ENCODE peak calls at places on chromosomes 7 and 10, in ten cellular contexts. One of them, this sample, is unnamed.

GRCh38 chr7:23915196-23915595 is 205.2 kb downstream of the STK31 start:
- DNase-seq in GM12878: no peak
- DNase-seq in CD8-positive, alpha-beta memory T cell: no peak
- DNase-seq in lung: no peak
- DNase-seq in HCT116: no peak
- DNase-seq in psoas muscle: no peak
- DNase-seq in heart left ventricle: no peak
- DNase-seq in neural progenitor cell: no peak
- DNase-seq in prostate gland: no peak
- DNase-seq in breast epithelium: no peak
- DNase-seq in this sample: no peak

GRCh38 chr7:103150192-103150591 is 1.3 kb upstream of the NAPEPLD start:
- DNase-seq in prostate gland: no peak
- DNase-seq in neural progenitor cell: no peak
- DNase-seq in heart left ventricle: no peak
- DNase-seq in GM12878: no peak
- DNase-seq in lung: peak; percentile 54
- DNase-seq in psoas muscle: no peak
- DNase-seq in HCT116: no peak
- DNase-seq in CD8-positive, alpha-beta memory T cell: no peak
- DNase-seq in breast epithelium: no peak
- DNase-seq in this sample: no peak

GRCh38 chr10:45160266-45160665 is 155.1 kb downstream of the OR13A1 start:
- DNase-seq in neural progenitor cell: no peak
- DNase-seq in CD8-positive, alpha-beta memory T cell: no peak
- DNase-seq in breast epithelium: no peak
- DNase-seq in heart left ventricle: no peak
- DNase-seq in GM12878: no peak
- DNase-seq in lung: no peak
- DNase-seq in psoas muscle: no peak
- DNase-seq in prostate gland: no peak
- DNase-seq in HCT116: no peak
- DNase-seq in this sample: no peak

GRCh38 chr10:110600487-110601101 is 33.1 kb downstream of the SMC3 start:
- DNase-seq in psoas muscle: no peak
- DNase-seq in neural progenitor cell: peak; percentile 65
- DNase-seq in HCT116: peak; percentile 87
- DNase-seq in GM12878: no peak
- DNase-seq in prostate gland: no peak
- DNase-seq in lung: no peak
- DNase-seq in breast epithelium: no peak
- DNase-seq in heart left ventricle: no peak
- DNase-seq in CD8-positive, alpha-beta memory T cell: no peak
- DNase-seq in this sample: no peak

GRCh38 chr7:29588900-29589696 is 25.5 kb downstream of the PRR15 start:
- DNase-seq in prostate gland: no peak
- DNase-seq in heart left ventricle: no peak
- DNase-seq in psoas muscle: no peak
- DNase-seq in lung: no peak
- DNase-seq in breast epithelium: no peak
- DNase-seq in CD8-positive, alpha-beta memory T cell: no peak
- DNase-seq in HCT116: peak; percentile 56
- DNase-seq in GM12878: peak; percentile 4
- DNase-seq in neural progenitor cell: peak; percentile 84
- DNase-seq in this sample: no peak

GRCh38 chr10:29067161-29067560 is 221.7 kb upstream of the LYZL1 start:
- DNase-seq in breast epithelium: no peak
- DNase-seq in HCT116: no peak
- DNase-seq in neural progenitor cell: no peak
- DNase-seq in prostate gland: no peak
- DNase-seq in CD8-positive, alpha-beta memory T cell: no peak
- DNase-seq in lung: no peak
- DNase-seq in psoas muscle: no peak
- DNase-seq in heart left ventricle: no peak
- DNase-seq in GM12878: no peak
- DNase-seq in this sample: no peak

GRCh38 chr10:111650088-111650487 is 533.5 kb downstream of the GPAM start:
- DNase-seq in neural progenitor cell: no peak
- DNase-seq in heart left ventricle: no peak
- DNase-seq in breast epithelium: no peak
- DNase-seq in HCT116: no peak
- DNase-seq in lung: no peak
- DNase-seq in prostate gland: no peak
- DNase-seq in CD8-positive, alpha-beta memory T cell: no peak
- DNase-seq in psoas muscle: no peak
- DNase-seq in GM12878: no peak
- DNase-seq in this sample: no peak

GRCh38 chr7:137933270-137934017 is 68.4 kb downstream of the CREB3L2 start:
- DNase-seq in breast epithelium: peak; percentile 48
- DNase-seq in prostate gland: no peak
- DNase-seq in psoas muscle: peak; percentile 66
- DNase-seq in HCT116: no peak
- DNase-seq in neural progenitor cell: no peak
- DNase-seq in GM12878: no peak
- DNase-seq in lung: no peak
- DNase-seq in CD8-positive, alpha-beta memory T cell: no peak
- DNase-seq in heart left ventricle: peak; percentile 50
- DNase-seq in this sample: no peak

GRCh38 chr7:41886257-41886905 is 183.5 kb upstream of the INHBA start:
- DNase-seq in CD8-positive, alpha-beta memory T cell: no peak
- DNase-seq in psoas muscle: peak; percentile 70
- DNase-seq in breast epithelium: peak; percentile 24
- DNase-seq in lung: no peak
- DNase-seq in HCT116: no peak
- DNase-seq in prostate gland: no peak
- DNase-seq in GM12878: no peak
- DNase-seq in heart left ventricle: peak; percentile 48
- DNase-seq in neural progenitor cell: no peak
- DNase-seq in this sample: no peak

GRCh38 chr7:27277628-27278027 is 35.0 kb downstream of the EVX1 start:
- DNase-seq in HCT116: peak; percentile 29
- DNase-seq in psoas muscle: no peak
- DNase-seq in heart left ventricle: no peak
- DNase-seq in lung: no peak
- DNase-seq in breast epithelium: no peak
- DNase-seq in CD8-positive, alpha-beta memory T cell: no peak
- DNase-seq in neural progenitor cell: no peak
- DNase-seq in GM12878: no peak
- DNase-seq in prostate gland: no peak
- DNase-seq in this sample: no peak

GRCh38 chr10:124290095-124290795 is 128.5 kb downstream of the OAT start:
- DNase-seq in CD8-positive, alpha-beta memory T cell: no peak
- DNase-seq in HCT116: no peak
- DNase-seq in neural progenitor cell: no peak
- DNase-seq in prostate gland: no peak
- DNase-seq in lung: no peak
- DNase-seq in GM12878: peak; percentile 80
- DNase-seq in breast epithelium: no peak
- DNase-seq in heart left ventricle: no peak
- DNase-seq in psoas muscle: peak; percentile 41
- DNase-seq in this sample: no peak

GRCh38 chr10:14562197-14562596 is 212.5 kb downstream of the FAM107B start:
- DNase-seq in lung: no peak
- DNase-seq in neural progenitor cell: no peak
- DNase-seq in HCT116: no peak
- DNase-seq in CD8-positive, alpha-beta memory T cell: no peak
- DNase-seq in heart left ventricle: no peak
- DNase-seq in psoas muscle: no peak
- DNase-seq in breast epithelium: no peak
- DNase-seq in GM12878: no peak
- DNase-seq in prostate gland: no peak
- DNase-seq in this sample: no peak

GRCh38 chr10:14563359-14563758 is 211.3 kb downstream of the FAM107B start:
- DNase-seq in HCT116: no peak
- DNase-seq in psoas muscle: no peak
- DNase-seq in lung: no peak
- DNase-seq in GM12878: no peak
- DNase-seq in neural progenitor cell: no peak
- DNase-seq in heart left ventricle: no peak
- DNase-seq in breast epithelium: no peak
- DNase-seq in CD8-positive, alpha-beta memory T cell: no peak
- DNase-seq in prostate gland: no peak
- DNase-seq in this sample: no peak

GRCh38 chr10:14565199-14565598 is 209.5 kb downstream of the FAM107B start:
- DNase-seq in prostate gland: no peak
- DNase-seq in GM12878: no peak
- DNase-seq in psoas muscle: peak; percentile 76
- DNase-seq in neural progenitor cell: no peak
- DNase-seq in breast epithelium: no peak
- DNase-seq in lung: no peak
- DNase-seq in HCT116: no peak
- DNase-seq in CD8-positive, alpha-beta memory T cell: no peak
- DNase-seq in heart left ventricle: no peak
- DNase-seq in this sample: no peak

GRCh38 chr10:14562615-14563214 is 212.0 kb downstream of the FAM107B start:
- DNase-seq in breast epithelium: no peak
- DNase-seq in psoas muscle: no peak
- DNase-seq in CD8-positive, alpha-beta memory T cell: no peak
- DNase-seq in HCT116: no peak
- DNase-seq in neural progenitor cell: no peak
- DNase-seq in GM12878: no peak
- DNase-seq in heart left ventricle: no peak
- DNase-seq in lung: no peak
- DNase-seq in prostate gland: no peak
- DNase-seq in this sample: no peak

GRCh38 chr10:14564268-14564744 is 210.4 kb downstream of the FAM107B start:
- DNase-seq in neural progenitor cell: no peak
- DNase-seq in breast epithelium: no peak
- DNase-seq in CD8-positive, alpha-beta memory T cell: no peak
- DNase-seq in lung: no peak
- DNase-seq in prostate gland: no peak
- DNase-seq in HCT116: no peak
- DNase-seq in psoas muscle: no peak
- DNase-seq in heart left ventricle: no peak
- DNase-seq in GM12878: no peak
- DNase-seq in this sample: no peak
- H3K4me1 ChIP-seq in neural progenitor cell: no peaks in the 10 kb centered on the region
- H3K4me1 ChIP-seq in breast epithelium: no peaks in the 10 kb centered on the region
- H3K4me1 ChIP-seq in CD8-positive, alpha-beta memory T cell: peaks cover 89% of the 10 kb centered on the region
- H3K4me1 ChIP-seq in lung: no peaks in the 10 kb centered on the region
- H3K4me1 ChIP-seq in prostate gland: no peaks in the 10 kb centered on the region
- H3K4me1 ChIP-seq in HCT116: peaks cover 7% of the 10 kb centered on the region
- H3K4me1 ChIP-seq in psoas muscle: no peaks in the 10 kb centered on the region
- H3K4me1 ChIP-seq in heart left ventricle: peaks cover 3% of the 10 kb centered on the region
- H3K4me1 ChIP-seq in GM12878: peaks cover 26% of the 10 kb centered on the region
- H3K4me1 ChIP-seq in this sample: peaks cover 87% of the 10 kb centered on the region

DNA sequence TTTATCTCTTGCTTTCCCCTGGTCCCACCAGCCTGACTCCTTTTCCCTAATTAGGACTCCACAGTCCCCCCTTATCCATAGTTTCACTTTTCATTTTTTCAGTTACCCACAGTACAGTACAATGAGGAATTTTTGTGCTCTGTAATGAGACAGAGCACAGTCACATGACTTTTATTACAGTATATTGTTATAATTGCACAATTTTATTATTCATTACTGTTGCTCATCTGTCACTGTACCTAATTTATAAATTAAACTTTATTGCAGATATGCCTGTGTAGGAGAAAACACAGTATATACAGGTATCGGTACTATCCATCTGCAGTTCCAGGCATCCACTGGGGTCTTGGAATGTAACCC is 125.4 kb downstream of the KCNMA1 start:
- DNase-seq in GM12878: no peak
- DNase-seq in psoas muscle: no peak
- DNase-seq in HCT116: no peak
- DNase-seq in CD8-positive, alpha-beta memory T cell: no peak
- DNase-seq in lung: no peak
- DNase-seq in neural progenitor cell: no peak
- DNase-seq in breast epithelium: no peak
- DNase-seq in prostate gland: no peak
- DNase-seq in heart left ventricle: no peak
- DNase-seq in this sample: no peak
- H3K27ac ChIP-seq in GM12878: no peak overlapping the region
- H3K27ac ChIP-seq in psoas muscle: peak overlapping the region; percentile 36
- H3K27ac ChIP-seq in HCT116: no peak overlapping the region
- H3K27ac ChIP-seq in CD8-positive, alpha-beta memory T cell: no peak overlapping the region
- H3K27ac ChIP-seq in lung: no peak overlapping the region
- H3K27ac ChIP-seq in neural progenitor cell: no peak overlapping the region
- H3K27ac ChIP-seq in breast epithelium: no peak overlapping the region
- H3K27ac ChIP-seq in prostate gland: no peak overlapping the region
- H3K27ac ChIP-seq in heart left ventricle: no peak overlapping the region
- H3K27ac ChIP-seq in this sample: no peak overlapping the region

GRCh38 chr10:130516141-130516540 is 379.9 kb downstream of the GLRX3 start:
- DNase-seq in CD8-positive, alpha-beta memory T cell: no peak
- DNase-seq in neural progenitor cell: no peak
- DNase-seq in prostate gland: no peak
- DNase-seq in breast epithelium: no peak
- DNase-seq in heart left ventricle: no peak
- DNase-seq in lung: no peak
- DNase-seq in GM12878: no peak
- DNase-seq in HCT116: no peak
- DNase-seq in psoas muscle: no peak
- DNase-seq in this sample: no peak

GRCh38 chr10:130512936-130513335 is 376.7 kb downstream of the GLRX3 start:
- DNase-seq in prostate gland: no peak
- DNase-seq in neural progenitor cell: no peak
- DNase-seq in breast epithelium: no peak
- DNase-seq in CD8-positive, alpha-beta memory T cell: no peak
- DNase-seq in HCT116: no peak
- DNase-seq in psoas muscle: no peak
- DNase-seq in GM12878: no peak
- DNase-seq in lung: peak; percentile 22
- DNase-seq in heart left ventricle: no peak
- DNase-seq in this sample: no peak

GRCh38 chr10:130515670-130516069 is 379.5 kb downstream of the GLRX3 start:
- DNase-seq in CD8-positive, alpha-beta memory T cell: no peak
- DNase-seq in breast epithelium: no peak
- DNase-seq in prostate gland: no peak
- DNase-seq in HCT116: no peak
- DNase-seq in psoas muscle: no peak
- DNase-seq in GM12878: no peak
- DNase-seq in heart left ventricle: no peak
- DNase-seq in neural progenitor cell: no peak
- DNase-seq in lung: no peak
- DNase-seq in this sample: no peak

GRCh38 chr10:130511801-130512200 is 375.6 kb downstream of the GLRX3 start:
- DNase-seq in lung: no peak
- DNase-seq in psoas muscle: no peak
- DNase-seq in breast epithelium: no peak
- DNase-seq in neural progenitor cell: no peak
- DNase-seq in CD8-positive, alpha-beta memory T cell: no peak
- DNase-seq in heart left ventricle: no peak
- DNase-seq in GM12878: no peak
- DNase-seq in HCT116: no peak
- DNase-seq in prostate gland: no peak
- DNase-seq in this sample: no peak

GRCh38 chr10:130513686-130514476 is 377.7 kb downstream of the GLRX3 start:
- DNase-seq in lung: peak; percentile 24
- DNase-seq in HCT116: no peak
- DNase-seq in GM12878: no peak
- DNase-seq in CD8-positive, alpha-beta memory T cell: no peak
- DNase-seq in psoas muscle: no peak
- DNase-seq in prostate gland: no peak
- DNase-seq in heart left ventricle: no peak
- DNase-seq in breast epithelium: no peak
- DNase-seq in neural progenitor cell: no peak
- DNase-seq in this sample: no peak
- H3K9me3 ChIP-seq in lung: no peaks in the 10 kb centered on the region
- H3K9me3 ChIP-seq in HCT116: no peaks in the 10 kb centered on the region
- H3K9me3 ChIP-seq in GM12878: no peaks in the 10 kb centered on the region
- H3K9me3 ChIP-seq in CD8-positive, alpha-beta memory T cell: no peaks in the 10 kb centered on the region
- H3K9me3 ChIP-seq in psoas muscle: no peaks in the 10 kb centered on the region
- H3K9me3 ChIP-seq in prostate gland: no peaks in the 10 kb centered on the region
- H3K9me3 ChIP-seq in heart left ventricle: no peaks in the 10 kb centered on the region
- H3K9me3 ChIP-seq in breast epithelium: no peaks in the 10 kb centered on the region
- H3K9me3 ChIP-seq in neural progenitor cell: no peaks in the 10 kb centered on the region
- H3K9me3 ChIP-seq in this sample: no peaks in the 10 kb centered on the region

GRCh38 chr10:8044908-8045727 is 9.4 kb upstream of the GATA3 start:
- DNase-seq in lung: no peak
- DNase-seq in prostate gland: no peak
- DNase-seq in heart left ventricle: no peak
- DNase-seq in HCT116: no peak
- DNase-seq in GM12878: no peak
- DNase-seq in psoas muscle: no peak
- DNase-seq in neural progenitor cell: peak; percentile 72
- DNase-seq in CD8-positive, alpha-beta memory T cell: no peak
- DNase-seq in breast epithelium: no peak
- DNase-seq in this sample: no peak
- H3K4me1 ChIP-seq in lung: no peaks in the 10 kb centered on the region
- H3K4me1 ChIP-seq in prostate gland: peaks cover 3% of the 10 kb centered on the region
- H3K4me1 ChIP-seq in heart left ventricle: peaks cover 42% of the 10 kb centered on the region
- H3K4me1 ChIP-seq in HCT116: no peaks in the 10 kb centered on the region
- H3K4me1 ChIP-seq in GM12878: peaks cover 11% of the 10 kb centered on the region
- H3K4me1 ChIP-seq in psoas muscle: peaks cover 15% of the 10 kb centered on the region
- H3K4me1 ChIP-seq in neural progenitor cell: peaks cover 42% of the 10 kb centered on the region
- H3K4me1 ChIP-seq in CD8-positive, alpha-beta memory T cell: peaks cover 75% of the 10 kb centered on the region
- H3K4me1 ChIP-seq in breast epithelium: no peaks in the 10 kb centered on the region
- H3K4me1 ChIP-seq in this sample: peaks cover 75% of the 10 kb centered on the region